ENCODE peak calls at places on chromosomes 11 and 22, in eight cellular contexts. E is effector memory CD4-positive, alpha-beta T cell; F is HAP-1; S is right atrium auricular region; R is heart left ventricle; T is iPS DF 6.9; N is MM.1S; M is fibroblast of lung. J is an unnamed sample.

GRCh38 chr11:76169473-76169881 is 36.8 kb downstream of the WNT11 start:
- DNase-seq in S (no peak), F (no peak), M (no peak), N (no peak), R (no peak), T (no peak), E (no peak), J (no peak)

GRCh38 chr11:119509277-119509841 is 86.4 kb upstream of the THY1 start:
- DNase-seq in R (no peak), M (peak; percentile 77), N (no peak), E (no peak), S (no peak), F (no peak), T (no peak), J (no peak)

GRCh38 chr11:115623021-115623451 is 118.8 kb upstream of the CADM1 start:
- DNase-seq in F (no peak), E (no peak), S (peak; percentile 91), M (peak; percentile 99), N (no peak), R (peak; percentile 93), T (no peak), J (peak; percentile 12)

GRCh38 chr11:2156416-2157182 is 4.4 kb downstream of the INS start:
- DNase-seq in R (peak; percentile 77), S (peak; percentile 78), M (peak; percentile 17), E (peak; percentile 7), F (peak; percentile 35), N (peak; percentile 39), T (no peak), J (peak; percentile 72)

GRCh38 chr11:93143186-93143585 is 54.6 kb downstream of the SLC36A4 start:
- DNase-seq in F (no peak), M (peak; percentile 74), N (no peak), T (no peak), E (no peak), S (no peak), R (no peak), J (no peak)

GRCh38 chr22:20568502-20569058 is 61.2 kb downstream of the MED15 start:
- DNase-seq in M (no peak), F (no peak), N (no peak), R (peak; percentile 23), E (no peak), T (no peak), S (no peak), J (no peak)

GRCh38 chr11:121105063-121105480 is 4.0 kb downstream of the TECTA start:
- DNase-seq in M (no peak), R (peak; percentile 64), N (no peak), S (peak; percentile 69), E (no peak), F (no peak), T (no peak), J (peak; percentile 16)

GRCh38 chr11:729492-730074 is 17.7 kb upstream of the TALDO1 start:
- DNase-seq in M (no peak), E (no peak), S (no peak), F (no peak), T (no peak), N (no peak), R (no peak), J (no peak)

GRCh38 chr11:102139081-102139498 is 28.8 kb downstream of the YAP1 start:
- DNase-seq in F (peak; percentile 38), T (no peak), E (no peak), N (no peak), R (no peak), M (peak; percentile 95), S (no peak), J (no peak)

GRCh38 chr11:102134597-102134996 is 24.4 kb downstream of the YAP1 start:
- DNase-seq in M (no peak), E (no peak), R (no peak), T (no peak), N (no peak), S (no peak), F (no peak), J (no peak)

GRCh38 chr11:102138223-102138622 is 28.0 kb downstream of the YAP1 start:
- DNase-seq in R (no peak), N (no peak), F (peak; percentile 11), T (no peak), S (no peak), M (peak; percentile 46), E (no peak), J (no peak)

GRCh38 chr11:102138677-102139076 is 28.4 kb downstream of the YAP1 start:
- DNase-seq in N (no peak), S (no peak), R (no peak), E (no peak), F (peak; percentile 20), T (no peak), M (peak; percentile 96), J (no peak)

DNA sequence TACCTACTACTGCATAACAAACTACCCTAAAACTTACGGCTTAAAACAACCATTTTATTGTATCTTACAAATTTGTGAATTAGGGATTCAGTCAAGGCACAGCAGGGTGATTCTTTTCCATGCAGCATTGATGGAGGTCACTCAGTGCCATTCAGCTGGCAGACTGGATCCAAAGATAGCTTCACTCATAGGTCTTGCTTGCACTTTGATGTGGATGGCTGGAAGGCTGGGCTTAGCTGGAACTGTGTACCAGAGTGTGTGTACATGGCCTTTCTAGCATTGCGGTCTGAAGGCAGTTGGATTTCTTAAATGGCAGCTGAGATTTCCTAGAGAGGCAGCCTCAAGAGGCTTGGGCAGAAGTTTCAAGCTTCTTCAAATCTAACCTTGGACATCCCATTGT is 25.0 kb downstream of the YAP1 start:
- DNase-seq in E (no peak), F (no peak), M (no peak), S (no peak), N (no peak), R (no peak), T (no peak), J (no peak)
- H3K4me1 ChIP-seq in E (no peaks in the 10 kb centered on the region), F (peaks cover 30% of the 10 kb centered on the region), M (peaks cover 11% of the 10 kb centered on the region), S (peaks cover 17% of the 10 kb centered on the region), N (no peaks in the 10 kb centered on the region), R (peaks cover 8% of the 10 kb centered on the region), T (peaks cover 2% of the 10 kb centered on the region), J (peaks cover 28% of the 10 kb centered on the region)

GRCh38 chr11:35609656-35610055 is 8.6 kb upstream of the FJX1 start:
- DNase-seq in R (no peak), E (no peak), M (no peak), F (no peak), N (no peak), T (no peak), S (no peak), J (no peak)
- H3K4me1 ChIP-seq in R (no peaks in the 10 kb centered on the region), E (no peaks in the 10 kb centered on the region), M (no peaks in the 10 kb centered on the region), F (no peaks in the 10 kb centered on the region), N (no peaks in the 10 kb centered on the region), T (peaks cover 3% of the 10 kb centered on the region), S (no peaks in the 10 kb centered on the region), J (no peaks in the 10 kb centered on the region)

DNA sequence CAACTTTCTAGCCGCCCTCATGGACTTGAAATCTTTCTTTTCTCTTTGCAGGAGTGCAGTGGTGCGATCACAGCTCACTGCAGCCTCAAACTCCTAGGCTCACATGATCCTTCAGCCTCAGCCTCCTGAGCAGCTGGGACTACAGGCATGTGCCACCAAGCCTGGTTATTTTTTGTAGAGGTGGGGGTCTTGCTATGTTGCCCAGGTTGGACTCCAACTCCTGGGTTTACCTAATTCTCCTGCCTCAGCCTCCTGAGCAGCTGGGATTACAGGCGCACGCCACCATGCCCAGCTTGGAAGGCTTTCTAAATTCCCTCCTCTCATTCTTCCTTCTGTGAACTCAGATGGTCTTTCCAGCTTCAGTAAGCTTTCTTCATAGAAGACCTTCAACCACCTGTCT is 4.7 kb upstream of the APOA1 start:
- DNase-seq in S (no peak), F (no peak), M (no peak), N (no peak), T (no peak), E (no peak), R (no peak), J (no peak)
- H3K4me1 ChIP-seq in S (peaks cover 12% of the 10 kb centered on the region), F (no peaks in the 10 kb centered on the region), M (no peaks in the 10 kb centered on the region), N (peaks cover 3% of the 10 kb centered on the region), T (no peaks in the 10 kb centered on the region), E (no peaks in the 10 kb centered on the region), R (peaks cover 4% of the 10 kb centered on the region), J (peaks cover 7% of the 10 kb centered on the region)

DNA sequence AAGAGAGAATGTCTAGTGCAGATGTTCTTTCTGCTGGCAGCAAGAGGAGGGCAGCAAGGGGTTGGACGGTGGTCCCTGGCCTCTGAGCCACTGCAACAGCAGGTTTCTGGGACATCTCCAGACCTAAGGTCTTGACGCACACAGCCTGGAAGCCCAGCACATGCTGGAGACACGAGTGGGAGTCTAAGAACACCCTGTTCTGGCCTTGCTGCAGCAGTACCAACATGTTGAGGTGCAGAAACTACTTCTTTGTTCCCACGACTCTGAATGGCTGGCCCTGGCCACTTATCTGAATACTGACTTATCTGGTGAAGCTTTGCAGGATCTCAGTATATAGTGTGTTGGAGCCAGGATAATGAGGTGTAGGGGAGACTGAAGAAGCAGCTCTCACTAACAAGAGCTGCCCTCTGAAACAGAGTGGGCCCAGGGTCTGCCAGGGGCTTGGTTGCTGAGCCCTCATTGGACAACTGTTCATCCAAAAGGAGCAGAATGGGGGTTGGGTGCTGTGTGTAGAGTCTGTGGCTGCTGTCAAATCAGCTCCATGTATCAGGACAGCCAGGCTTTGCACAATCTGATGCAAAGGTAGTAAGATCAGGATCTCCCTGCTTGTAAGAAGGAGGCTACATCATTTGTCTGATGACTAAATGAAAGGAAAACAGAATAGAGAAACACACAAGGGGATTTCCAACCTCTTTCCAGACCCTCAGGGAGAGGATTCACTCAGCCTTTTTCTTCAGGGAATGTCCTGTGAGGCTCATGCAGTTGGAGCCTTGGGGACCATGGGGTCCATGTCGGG is 7.0 kb downstream of the MICAL2 start:
- DNase-seq in S (no peak), E (no peak), R (no peak), F (no peak), M (no peak), N (no peak), T (no peak), J (no peak)
- H3K4me1 ChIP-seq in S (peaks cover 87% of the 10 kb centered on the region), E (no peaks in the 10 kb centered on the region), R (peaks cover 20% of the 10 kb centered on the region), F (no peaks in the 10 kb centered on the region), M (peaks cover 25% of the 10 kb centered on the region), N (no peaks in the 10 kb centered on the region), T (no peaks in the 10 kb centered on the region), J (peaks cover 4% of the 10 kb centered on the region)

J was measured in thyroid gland.